ENCODE peak calls at places on chromosomes 13 and 19, in four cellular contexts. X is upper lobe of left lung, D is HepG2, P is gastrocnemius medialis. S is an unnamed sample.

GRCh38 chr13:26951581-26952177 is 191.1 kb upstream of the GPR12 start:
- DNase-seq in X (peak), D (peak), P (no peak), S (no peak)

GRCh38 chr19:2047449-2048103 is 3.5 kb downstream of the MKNK2 start:
- DNase-seq in X (peak), D (no peak), P (peak), S (no peak)

GRCh38 chr13:104592127-104592526 is 1525.9 kb upstream of the SLC10A2 start:
- DNase-seq in X (no peak), D (no peak), P (no peak), S (no peak)

GRCh38 chr19:3516675-3517207 is 10.6 kb downstream of the FZR1 start:
- DNase-seq in X (no peak), D (no peak), P (peak), S (no peak)

GRCh38 chr13:33349314-33349995 is 63.9 kb upstream of the STARD13 start:
- DNase-seq in X (peak), D (no peak), P (peak), S (no peak)

GRCh38 chr13:41462427-41462826 is 5.1 kb downstream of the RGCC start:
- DNase-seq in X (no peak), D (no peak), P (no peak), S (no peak)

GRCh38 chr13:51363625-51364024 is 24.1 kb downstream of the SERPINE3 start:
- DNase-seq in X (no peak), D (no peak), P (no peak), S (no peak)

GRCh38 chr13:40664100-40665060 is 2.1 kb downstream of the FOXO1 start:
- DNase-seq in X (peak), D (peak), P (peak), S (peak)

GRCh38 chr13:112879283-112879833 is 89.7 kb upstream of the MCF2L start:
- DNase-seq in X (no peak), D (no peak), P (no peak), S (no peak)

GRCh38 chr19:15424692-15425272 is 6.0 kb upstream of the AKAP8L start:
- DNase-seq in X (no peak), D (no peak), P (no peak), S (no peak)

GRCh38 chr19:45443462-45444317 is 20.0 kb upstream of the ERCC1 start:
- DNase-seq in X (peak), D (peak), P (peak), S (peak)

GRCh38 chr13:59483441-59484116 is 680.1 kb downstream of the DIAPH3 start:
- DNase-seq in X (no peak), D (no peak), P (no peak), S (no peak)

GRCh38 chr19:38862321-38863059 is 12.7 kb upstream of the HNRNPL start:
- DNase-seq in X (peak), D (no peak), P (peak), S (no peak)

GRCh38 chr19:15829277-15829770 is 13.9 kb upstream of the OR10H1 start:
- DNase-seq in X (no peak), D (no peak), P (no peak), S (no peak)

GRCh38 chr13:66933994-66934393 is 296.1 kb downstream of the PCDH9 start:
- DNase-seq in X (no peak), D (no peak), P (no peak), S (no peak)

GRCh38 chr19:54517483-54517882 is 14.9 kb downstream of the LAIR2 start:
- DNase-seq in X (no peak), D (peak), P (no peak), S (no peak)

GRCh38 chr19:48551437-48552302 is at the start of gene SULT2B1:
- DNase-seq in X (peak), D (no peak), P (no peak), S (no peak)

GRCh38 chr19:52735734-52736133 is 890 bp upstream of the ZNF611 start:
- DNase-seq in X (peak), D (peak), P (peak), S (no peak)

GRCh38 chr13:76029088-76029487 is 393.0 kb downstream of the LMO7 start:
- DNase-seq in X (no peak), D (no peak), P (no peak), S (no peak)

GRCh38 chr13:51501592-51502205 is 48.9 kb upstream of the INTS6 start:
- DNase-seq in X (no peak), D (no peak), P (no peak), S (no peak)

GRCh38 chr13:85586422-85586831 is 212.8 kb downstream of the SLITRK6 start:
- DNase-seq in X (no peak), D (no peak), P (no peak), S (no peak)

GRCh38 chr19:18895828-18896341 is at the start of gene CERS1:
- DNase-seq in X (no peak), D (no peak), P (no peak), S (no peak)

GRCh38 chr19:15562861-15563260 is 52.2 kb upstream of the CYP4F8 start:
- DNase-seq in X (no peak), D (peak), P (no peak), S (no peak)

GRCh38 chr13:26529441-26529840 is 28.0 kb upstream of the WASF3 start:
- DNase-seq in X (no peak), D (peak), P (no peak), S (no peak)

GRCh38 chr19:5137571-5138124 is 168.7 kb downstream of the KDM4B start:
- DNase-seq in X (no peak), D (no peak), P (no peak), S (no peak)

GRCh38 chr13:20671789-20672188 is 31.7 kb upstream of the IL17D start:
- DNase-seq in X (no peak), D (no peak), P (no peak), S (no peak)

DNA sequence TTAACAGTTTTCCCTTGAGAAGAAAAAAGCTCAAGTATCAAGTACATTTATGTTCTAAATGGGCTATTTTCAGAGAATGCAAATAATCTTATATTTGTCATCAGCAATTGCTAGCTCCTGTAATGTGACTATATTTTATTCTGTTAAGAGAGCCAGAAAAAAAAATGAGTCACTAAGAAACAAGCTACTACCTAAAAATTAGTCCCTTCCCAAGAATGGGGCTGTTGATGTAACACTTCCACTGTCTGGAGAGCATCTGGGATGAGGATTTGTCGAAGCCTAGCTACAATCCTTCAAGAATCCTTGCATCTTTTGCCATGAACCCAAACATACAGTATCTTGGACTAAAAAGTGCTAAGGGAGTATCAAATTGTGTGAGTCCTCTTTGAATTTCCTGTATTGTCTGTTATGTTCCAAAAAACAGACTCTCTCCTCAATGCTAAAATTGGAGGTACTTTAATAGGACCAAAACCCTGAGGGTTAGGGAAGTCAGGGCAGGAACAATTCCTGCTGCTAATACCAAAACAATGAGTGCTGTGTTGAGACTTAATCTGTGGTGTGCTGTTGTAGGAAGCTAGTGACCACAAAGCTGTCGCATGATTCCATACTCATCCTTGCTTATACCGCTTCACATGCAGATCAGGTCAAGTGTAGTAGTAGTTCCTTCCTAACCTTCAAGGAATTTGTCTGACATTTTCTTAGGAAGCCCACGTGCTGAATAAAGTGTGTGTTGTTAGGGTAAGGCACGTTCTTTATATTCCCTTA is 4.9 kb upstream of the ZC3H13 start:
- DNase-seq in X (no peak), D (no peak), P (no peak), S (no peak)
- H3K4me3 ChIP-seq in X (no peak), D (no peak), P (no peak), S (no peak)

DNA sequence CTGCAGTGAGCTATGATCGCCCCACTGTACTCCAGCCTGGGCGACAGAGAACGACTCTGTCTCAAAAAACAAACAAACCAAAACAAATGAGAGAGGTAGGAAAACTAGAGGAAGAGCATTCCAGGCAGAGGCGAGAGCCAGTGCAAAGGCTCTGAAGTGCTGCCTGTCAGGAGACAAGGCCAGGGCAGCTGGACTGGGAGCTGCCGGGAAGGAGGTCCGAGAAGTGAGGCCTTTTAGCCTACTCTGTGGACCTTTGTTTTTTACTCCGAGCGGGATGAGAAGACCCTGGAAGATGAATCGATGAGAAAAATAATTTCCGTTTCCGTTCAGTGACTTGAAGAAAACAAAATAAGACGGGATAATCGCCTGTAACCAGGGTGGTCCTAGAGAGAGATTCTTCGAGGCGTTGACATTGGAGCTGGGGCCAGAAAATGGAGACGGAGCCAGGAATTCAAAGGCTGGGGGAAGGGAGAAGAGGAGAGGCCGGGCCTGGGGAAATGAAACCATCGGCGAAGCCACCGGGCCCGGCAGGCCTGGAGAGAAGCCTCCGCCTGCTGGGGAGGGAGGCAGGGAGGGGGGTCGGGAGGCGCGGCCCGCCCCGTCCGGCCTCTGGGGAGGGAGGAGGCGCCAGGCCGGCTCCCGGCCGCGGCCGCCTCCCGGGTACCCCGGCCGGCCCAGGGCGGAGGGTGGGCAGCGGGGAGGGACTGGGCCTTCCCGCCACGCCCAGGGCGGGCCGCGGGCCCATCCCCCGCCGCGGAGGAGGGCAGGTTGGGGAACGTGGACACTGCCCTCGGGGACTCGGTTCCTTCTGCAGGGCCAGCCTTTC is 7.8 kb upstream of the SERTAD1 start:
- DNase-seq in X (peak), D (peak), P (peak), S (no peak)
- TF ChIP-seq POLR2A in X (no peak), D (peak), P (peak), S (no peak)

DNA sequence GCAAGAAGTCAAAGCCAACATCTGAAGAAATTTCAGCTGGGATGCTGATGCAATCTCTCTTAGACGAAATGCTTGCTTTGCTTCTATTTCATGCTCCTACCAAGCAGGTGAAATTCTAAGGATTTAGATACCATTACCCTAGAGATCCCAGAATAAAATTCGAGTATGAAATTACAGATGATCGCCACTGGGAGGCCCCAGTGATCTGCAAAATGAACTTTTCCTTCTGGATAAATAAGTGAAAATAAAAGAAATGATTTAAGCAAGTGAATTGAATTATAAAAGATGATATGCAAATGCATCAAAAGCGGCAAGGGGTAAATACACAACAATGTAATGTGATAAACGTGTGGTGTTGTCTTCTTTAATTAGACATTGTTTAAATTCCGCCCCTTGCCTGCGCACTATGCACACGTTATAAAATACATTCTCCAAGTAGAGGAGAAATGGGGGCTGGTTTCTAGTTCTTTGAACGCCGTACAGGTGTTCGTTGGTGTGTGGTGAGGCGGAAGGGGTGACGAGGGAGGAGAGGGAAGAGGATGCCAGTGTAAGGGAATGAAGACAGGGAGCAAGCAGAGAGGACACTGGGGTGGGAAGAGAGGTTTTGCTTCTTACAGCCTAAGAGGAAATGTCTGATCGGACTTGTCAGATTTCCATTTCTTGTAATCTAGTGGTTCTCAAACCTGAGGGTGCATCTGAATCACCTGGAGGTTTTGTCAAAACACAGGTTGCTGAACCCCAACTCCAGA is 58.0 kb downstream of the ERCC5 start:
- DNase-seq in X (no peak), D (no peak), P (no peak), S (no peak)
- TF ChIP-seq CTCF in X (no peak), D (no peak), P (peak), S (no peak)

DNA sequence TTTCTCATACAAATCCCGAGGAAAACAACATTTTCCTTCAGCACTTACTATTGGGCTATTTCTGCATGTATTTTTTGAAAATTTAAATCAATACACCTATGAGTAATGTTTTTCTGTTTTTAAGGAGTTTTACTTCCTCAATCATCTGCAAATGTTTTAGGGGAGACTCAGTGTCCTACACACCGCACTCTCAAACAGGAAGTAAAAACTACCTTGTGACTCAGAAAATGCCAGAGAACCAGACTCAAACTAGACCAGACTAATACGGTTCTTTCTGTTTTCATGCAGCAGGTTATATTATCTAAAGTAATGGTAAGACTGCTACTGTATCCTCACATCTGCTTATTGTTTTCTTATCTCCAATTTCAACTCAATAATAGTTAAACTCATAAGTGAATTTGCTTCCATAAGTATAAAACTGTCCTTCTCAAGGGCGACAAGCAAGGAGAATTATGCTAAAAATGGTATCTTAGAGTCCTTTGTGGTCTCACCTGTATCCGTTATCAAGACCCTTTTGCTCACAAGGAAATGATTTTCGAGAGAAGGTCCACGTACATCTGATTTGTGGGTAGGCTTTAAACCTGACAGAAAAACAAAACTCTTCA is 52.5 kb downstream of the FLT3 start:
- DNase-seq in X (no peak), D (no peak), P (no peak), S (no peak)
- H3K4me3 ChIP-seq in X (no peak), D (no peak), P (no peak), S (no peak)

DNA sequence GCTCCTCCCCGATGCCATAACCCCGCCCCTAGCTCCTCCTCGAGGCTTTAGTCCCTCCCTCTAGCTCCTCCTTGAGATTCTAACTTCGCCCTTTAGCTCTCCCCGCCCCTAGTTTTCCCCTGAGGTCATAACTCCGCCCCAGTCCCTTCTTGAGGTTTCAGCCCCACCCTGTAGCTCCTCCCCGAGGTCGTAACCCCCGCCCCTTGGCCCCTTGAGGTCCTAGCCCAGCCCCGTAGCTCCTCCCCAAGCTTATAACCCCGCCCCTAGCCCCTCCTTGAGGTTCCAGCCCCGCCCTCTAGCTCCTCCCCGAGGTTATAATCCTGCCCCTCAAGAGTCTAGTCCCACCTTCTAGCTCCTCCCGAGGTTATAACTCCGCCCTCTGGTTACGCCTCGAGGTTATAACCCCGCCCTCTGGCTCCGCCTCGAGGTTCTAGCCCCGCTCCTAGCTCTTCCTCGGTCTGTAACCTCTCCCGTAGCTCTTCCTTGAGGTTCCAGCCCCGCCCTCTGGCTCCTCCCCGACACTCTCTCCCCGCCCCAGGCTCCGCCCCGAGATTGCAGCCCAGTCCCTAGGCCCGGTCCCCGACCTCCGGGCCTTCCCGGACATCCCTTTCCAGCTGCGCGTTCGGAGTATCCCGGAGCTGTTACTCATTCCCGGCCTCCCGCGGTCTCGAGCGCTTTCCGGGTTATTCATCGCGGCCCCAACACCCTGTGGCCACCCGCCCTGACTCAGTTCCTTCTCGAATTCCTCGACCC is 1.4 kb downstream of the PLAUR start:
- DNase-seq in X (peak), D (peak), P (peak), S (peak)
- TF ChIP-seq POLR2A in X (peak), D (peak), P (peak), S (peak)

GRCh38 chr13:36814465-36814864 is 4.6 kb upstream of the RFXAP start:
- DNase-seq in X (no peak), D (no peak), P (no peak), S (no peak)

GRCh38 chr13:36818483-36819063 is 449 bp upstream of the RFXAP start:
- DNase-seq in X (no peak), D (no peak), P (no peak), S (no peak)

GRCh38 chr13:36817996-36818395 is 1.0 kb upstream of the RFXAP start:
- DNase-seq in X (no peak), D (no peak), P (no peak), S (no peak)

GRCh38 chr13:36813226-36813625 is 5.8 kb upstream of the RFXAP start:
- DNase-seq in X (no peak), D (no peak), P (no peak), S (no peak)

GRCh38 chr13:36815069-36815468 is 4.0 kb upstream of the RFXAP start:
- DNase-seq in X (no peak), D (peak), P (no peak), S (no peak)
- TF ChIP-seq CTCF in X (no peak), D (peak), P (no peak), S (no peak)

GRCh38 chr13:98761979-98762616 is 9.6 kb upstream of the SLC15A1 start:
- DNase-seq in X (no peak), D (no peak), P (no peak), S (no peak)
- H3K4me3 ChIP-seq in X (peak), D (peak), P (peak), S (peak)

GRCh38 chr13:114134111-114134943 is 1.9 kb upstream of the RASA3 start:
- DNase-seq in X (no peak), D (no peak), P (no peak), S (no peak)

GRCh38 chr13:114131581-114132418 is 623 bp downstream of the RASA3 start:
- DNase-seq in X (no peak), D (no peak), P (no peak), S (no peak)

GRCh38 chr13:114130131-114130707 is 2.2 kb downstream of the RASA3 start:
- DNase-seq in X (no peak), D (no peak), P (no peak), S (no peak)

GRCh38 chr13:114130708-114131580 is 1.5 kb downstream of the RASA3 start:
- DNase-seq in X (peak), D (no peak), P (peak), S (no peak)

DNA sequence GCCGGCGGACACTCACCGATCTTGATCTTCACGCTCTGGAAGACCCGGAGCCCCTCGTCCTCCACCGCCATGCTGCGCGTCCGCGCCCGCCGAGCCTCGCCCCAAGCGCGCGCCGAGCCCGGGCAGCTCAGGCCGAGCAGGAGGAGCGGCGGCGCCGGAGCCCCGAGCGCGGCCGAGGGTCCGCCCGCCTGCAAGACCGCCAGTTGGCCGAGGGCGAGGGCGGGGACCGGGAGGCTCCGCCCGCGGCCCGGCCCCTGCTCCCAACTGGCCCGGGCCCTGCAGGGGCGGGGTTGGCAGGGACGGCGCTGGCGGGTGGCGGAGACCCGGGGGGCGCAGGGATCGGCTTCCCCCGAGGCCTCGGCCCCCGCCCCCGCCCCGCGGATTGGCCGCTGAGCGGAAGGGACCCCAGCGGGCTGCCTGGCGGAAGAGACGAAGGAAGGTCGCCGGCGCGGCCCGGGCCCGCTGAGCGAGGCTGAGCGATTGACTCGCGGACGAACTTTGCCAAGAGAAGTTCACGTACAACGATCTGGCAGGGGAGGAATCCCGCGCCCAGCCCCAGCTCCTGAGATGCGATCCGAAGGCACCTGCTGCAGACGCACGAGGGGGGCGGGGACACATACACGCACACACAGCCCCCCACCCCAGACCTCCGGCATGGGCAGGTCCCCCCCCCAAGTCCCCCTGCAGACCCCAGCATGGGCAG is at the start of gene RASA3:
- DNase-seq in X (peak), D (no peak), P (peak), S (no peak)
- TF ChIP-seq POLR2A in X (no peak), D (no peak), P (peak), S (no peak)